ENCODE peak calls at places on chromosome 4, in five cellular contexts. N is endothelial cell of umbilical vein, H is gastrocnemius medialis, U is vagina, D is K562. X is an unnamed sample.

GRCh38 chr4:37244583-37245390 is at the start of gene NWD2:
- DNase-seq in N (no peak), H (no peak), U (no peak), D (no peak), X (no peak)

GRCh38 chr4:67658302-67658701 is 42.7 kb downstream of the UBA6 start:
- DNase-seq in N (no peak), H (no peak), U (no peak), D (no peak), X (no peak)

GRCh38 chr4:145784036-145784435 is 104.1 kb downstream of the C4orf51 start:
- DNase-seq in N (no peak), H (no peak), U (no peak), D (no peak), X (no peak)

GRCh38 chr4:78612398-78613005 is 60.9 kb downstream of the ANXA3 start:
- DNase-seq in N (peak; percentile 62), H (no peak), U (no peak), D (peak; percentile 46), X (no peak)

GRCh38 chr4:167177925-167178324 is 56.4 kb downstream of the SPOCK3 start:
- DNase-seq in N (no peak), H (no peak), U (no peak), D (no peak), X (no peak)

GRCh38 chr4:8769645-8770517 is 101.8 kb downstream of the HMX1 start:
- DNase-seq in N (no peak), H (no peak), U (no peak), D (no peak), X (peak; percentile 60)

GRCh38 chr4:174549696-174550095 is 27.4 kb upstream of the HPGD start:
- DNase-seq in N (no peak), H (no peak), U (no peak), D (no peak), X (no peak)

GRCh38 chr4:80336582-80336981 is 1.1 kb downstream of the CFAP299 start:
- DNase-seq in N (peak; percentile 15), H (no peak), U (no peak), D (peak; percentile 60), X (peak; percentile 20)

GRCh38 chr4:86015412-86016350 is 344.2 kb downstream of the MAPK10 start:
- DNase-seq in N (peak; percentile 60), H (no peak), U (no peak), D (no peak), X (no peak)

GRCh38 chr4:189519189-189519588 is 421.5 kb upstream of the FRG1 start:
- DNase-seq in N (no peak), H (no peak), U (no peak), D (no peak), X (no peak)

GRCh38 chr4:14152834-14153519 is 525.5 kb upstream of the BOD1L1 start:
- DNase-seq in N (no peak), H (no peak), U (no peak), D (no peak), X (no peak)

GRCh38 chr4:67922697-67923096 is 38.9 kb upstream of the TMPRSS11D start:
- DNase-seq in N (no peak), H (no peak), U (no peak), D (no peak), X (no peak)

GRCh38 chr4:52370576-52370975 is 288.5 kb downstream of the USP46 start:
- DNase-seq in N (no peak), H (no peak), U (no peak), D (no peak), X (no peak)

GRCh38 chr4:88533937-88534750 is 10.6 kb upstream of the PYURF start:
- DNase-seq in N (peak; percentile 83), H (no peak), U (no peak), D (no peak), X (no peak)

GRCh38 chr4:115293093-115293462 is 179.7 kb upstream of the NDST4 start:
- DNase-seq in N (no peak), H (no peak), U (no peak), D (no peak), X (no peak)

GRCh38 chr4:23068287-23068686 is 375.6 kb downstream of the GBA3 start:
- DNase-seq in N (no peak), H (no peak), U (no peak), D (no peak), X (no peak)

GRCh38 chr4:6773106-6773505 is 9.4 kb upstream of the KIAA0232 start:
- DNase-seq in N (no peak), H (no peak), U (no peak), D (no peak), X (no peak)

GRCh38 chr4:40976343-40976742 is 226.6 kb downstream of the NSUN7 start:
- DNase-seq in N (peak; percentile 76), H (no peak), U (no peak), D (peak; percentile 22), X (no peak)

GRCh38 chr4:15455290-15455689 is 14.4 kb upstream of the CC2D2A start:
- DNase-seq in N (no peak), H (peak; percentile 63), U (no peak), D (no peak), X (no peak)

GRCh38 chr4:20348411-20348810 is 96.7 kb downstream of the SLIT2 start:
- DNase-seq in N (no peak), H (no peak), U (no peak), D (no peak), X (no peak)

GRCh38 chr4:25970241-25970675 is 56.2 kb downstream of the SMIM20 start:
- DNase-seq in N (no peak), H (no peak), U (no peak), D (no peak), X (no peak)

GRCh38 chr4:150462743-150463142 is 119.2 kb upstream of the MAB21L2 start:
- DNase-seq in N (no peak), H (no peak), U (no peak), D (no peak), X (no peak)

GRCh38 chr4:102478186-102478585 is 23.0 kb upstream of the NFKB1 start:
- DNase-seq in N (no peak), H (no peak), U (no peak), D (peak; percentile 22), X (no peak)

GRCh38 chr4:25075851-25076250 is 45.1 kb upstream of the LGI2 start:
- DNase-seq in N (no peak), H (no peak), U (no peak), D (no peak), X (no peak)

GRCh38 chr4:62133977-62134376 is 933.9 kb downstream of the ADGRL3 start:
- DNase-seq in N (no peak), H (no peak), U (no peak), D (no peak), X (no peak)

GRCh38 chr4:2417765-2418651 is at the start of gene ZFYVE28:
- DNase-seq in N (peak; percentile 47), H (no peak), U (no peak), D (peak; percentile 36), X (peak; percentile 86)
- TF ChIP-seq POLR2A in N (peak; percentile 23), H (peak; percentile 84), U (no peak), D (no peak), X (no peak)

GRCh38 chr4:134773497-134774000 is 572.0 kb upstream of the PABPC4L start:
- DNase-seq in N (no peak), H (no peak), U (no peak), D (no peak), X (no peak)
- TF ChIP-seq POLR2A in N (no peak), H (no peak), U (no peak), D (no peak), X (no peak)

GRCh38 chr4:82423245-82424054 is 6.8 kb downstream of the HNRNPDL start:
- DNase-seq in N (no peak), H (no peak), U (no peak), D (no peak), X (no peak)

GRCh38 chr4:82422616-82423015 is 7.6 kb downstream of the HNRNPDL start:
- DNase-seq in N (no peak), H (no peak), U (no peak), D (no peak), X (no peak)

GRCh38 chr4:82419451-82419850 is 10.8 kb downstream of the HNRNPDL start:
- DNase-seq in N (no peak), H (no peak), U (no peak), D (no peak), X (no peak)

GRCh38 chr4:82425478-82425877 is 4.8 kb downstream of the HNRNPDL start:
- DNase-seq in N (no peak), H (no peak), U (no peak), D (no peak), X (no peak)

GRCh38 chr4:82421796-82422560 is 8.3 kb downstream of the HNRNPDL start:
- DNase-seq in N (no peak), H (no peak), U (no peak), D (no peak), X (no peak)
- TF ChIP-seq POLR2A in N (no peak), H (no peak), U (no peak), D (peak; percentile 67), X (no peak)

DNA sequence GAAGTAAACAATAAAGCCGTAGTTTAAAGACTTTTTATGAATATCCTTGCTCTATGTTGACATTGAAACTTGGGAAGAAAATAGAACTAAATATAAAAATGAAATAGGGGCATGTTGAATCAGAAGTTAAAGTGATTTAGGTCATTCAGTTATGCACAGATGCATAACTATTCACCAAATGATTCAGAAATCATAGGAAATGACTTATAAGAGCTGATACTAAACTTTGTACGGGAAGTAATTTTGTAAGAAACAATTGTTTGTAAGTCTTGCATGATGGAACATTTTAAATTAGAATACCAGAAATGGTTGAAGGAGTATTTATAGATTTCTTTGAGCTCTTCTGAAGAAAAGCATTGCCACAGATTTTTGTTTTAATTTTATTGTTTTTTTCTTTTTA is 246.5 kb downstream of the CPE start:
- DNase-seq in N (peak; percentile 62), H (no peak), U (no peak), D (no peak), X (no peak)
- TF ChIP-seq POLR2A in N (no peak), H (no peak), U (no peak), D (no peak), X (no peak)